ENCODE peak calls at places on chromosomes 6 and 20, in eight cellular contexts. C is AG10803, N is fibroblast of lung, O is colonic mucosa, U is tibial artery, W is OCI-LY7, L is IMR-90, M is DND-41. F is an unnamed sample.

GRCh38 chr20:52064936-52065335 is 126.6 kb downstream of the ZFP64 start:
- DNase-seq in C (no peak), N (no peak), O (no peak), U (no peak), W (no peak), L (no peak), M (no peak), F (no peak)

GRCh38 chr20:42366626-42367025 is 748.4 kb upstream of the CHD6 start:
- DNase-seq in C (no peak), N (no peak), O (no peak), U (no peak), W (no peak), L (no peak), M (no peak), F (no peak)

GRCh38 chr6:158474961-158475343 is 84.9 kb upstream of the TMEM181 start:
- DNase-seq in C (peak; percentile 29), N (peak; percentile 58), O (peak; percentile 25), U (no peak), W (no peak), L (peak; percentile 65), M (no peak), F (peak; percentile 62)

GRCh38 chr20:14996883-14997672 is 659.7 kb upstream of the FLRT3 start:
- DNase-seq in C (no peak), N (no peak), O (no peak), U (no peak), W (no peak), L (no peak), M (no peak), F (no peak)

GRCh38 chr6:36241728-36242127 is 28.1 kb upstream of the PNPLA1 start:
- DNase-seq in C (peak; percentile 10), N (peak; percentile 21), O (no peak), U (no peak), W (peak; percentile 71), L (peak; percentile 46), M (no peak), F (no peak)

GRCh38 chr20:18056174-18057105 is 1.3 kb downstream of the OVOL2 start:
- DNase-seq in C (no peak), N (peak; percentile 8), O (peak; percentile 77), U (no peak), W (no peak), L (no peak), M (no peak), F (no peak)

GRCh38 chr20:48157970-48158369 is 372.7 kb upstream of the SULF2 start:
- DNase-seq in C (no peak), N (no peak), O (no peak), U (no peak), W (no peak), L (no peak), M (no peak), F (no peak)

GRCh38 chr6:16236648-16237199 is 1.7 kb upstream of the GMPR start:
- DNase-seq in C (peak; percentile 62), N (peak; percentile 84), O (peak; percentile 70), U (no peak), W (no peak), L (peak; percentile 76), M (no peak), F (peak; percentile 57)

GRCh38 chr6:151313060-151313459 is 73.3 kb downstream of the AKAP12 start:
- DNase-seq in C (no peak), N (no peak), O (no peak), U (no peak), W (no peak), L (no peak), M (no peak), F (no peak)

GRCh38 chr20:19920388-19921138 is 96.6 kb upstream of the NAA20 start:
- DNase-seq in C (no peak), N (no peak), O (no peak), U (no peak), W (no peak), L (no peak), M (no peak), F (no peak)

GRCh38 chr6:65229768-65230167 is 477.3 kb downstream of the EYS start:
- DNase-seq in C (no peak), N (peak; percentile 93), O (no peak), U (no peak), W (no peak), L (peak; percentile 17), M (no peak), F (no peak)

GRCh38 chr6:148739822-148740128 is 7.1 kb upstream of the UST start:
- DNase-seq in C (no peak), N (no peak), O (no peak), U (no peak), W (no peak), L (no peak), M (no peak), F (no peak)

GRCh38 chr6:34674268-34674639 is 22.3 kb downstream of the ILRUN start:
- DNase-seq in C (no peak), N (no peak), O (no peak), U (no peak), W (no peak), L (no peak), M (no peak), F (no peak)

GRCh38 chr6:79544939-79545450 is 7.8 kb upstream of the LCA5 start:
- DNase-seq in C (peak; percentile 93), N (peak; percentile 99), O (peak; percentile 65), U (peak; percentile 78), W (peak; percentile 39), L (peak; percentile 99), M (no peak), F (peak; percentile 100)

GRCh38 chr20:34175072-34175471 is 63.0 kb upstream of the EIF2S2 start:
- DNase-seq in C (no peak), N (no peak), O (no peak), U (no peak), W (no peak), L (no peak), M (no peak), F (no peak)

DNA sequence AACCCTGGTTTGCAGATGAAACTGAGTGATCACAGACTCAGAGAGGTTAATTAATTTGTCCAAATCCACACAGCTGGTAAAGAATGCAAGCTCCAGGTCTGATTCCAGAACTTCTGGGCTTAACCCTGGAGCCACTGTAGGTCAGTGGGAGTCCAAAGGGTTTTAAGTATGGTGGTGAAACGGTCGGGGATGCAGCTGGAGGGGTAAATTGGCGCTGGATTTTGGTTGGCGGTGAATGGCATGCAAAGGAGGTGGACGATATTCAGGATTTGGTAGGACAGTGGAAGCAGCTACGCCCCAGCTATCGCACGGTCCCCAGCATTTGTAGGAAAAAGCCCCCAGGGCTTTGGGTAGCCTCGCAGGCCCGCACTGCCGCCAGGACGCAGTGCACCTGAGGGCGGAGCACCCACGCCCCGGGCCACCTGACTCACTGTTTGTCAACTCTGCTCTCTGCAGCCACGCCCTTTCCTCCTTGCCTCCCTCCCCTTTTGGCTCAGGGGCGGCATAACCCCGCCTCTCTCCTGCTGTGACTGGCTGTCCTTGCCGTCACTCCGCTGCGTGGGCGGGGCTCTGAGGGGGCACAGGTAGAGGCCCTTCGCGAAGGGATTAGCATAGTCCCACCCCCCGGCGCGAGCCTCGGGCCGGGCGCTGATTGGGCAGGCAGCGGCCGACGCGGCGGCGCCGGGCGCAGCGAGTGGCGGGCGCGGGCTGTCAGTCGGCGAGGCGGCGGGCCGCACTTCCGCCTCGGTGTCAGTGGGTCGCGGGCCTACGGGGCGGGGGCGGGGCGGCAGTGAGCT is at the start of gene OSBPL2:
- DNase-seq in C (peak; percentile 95), N (peak; percentile 95), O (peak; percentile 100), U (peak; percentile 100), W (peak; percentile 98), L (peak; percentile 95), M (peak; percentile 100), F (peak; percentile 97)
- TF ChIP-seq CTCF in C (no peak), N (no peak), O (no peak), U (no peak), W (no peak), L (no peak), M (no peak), F (no peak)

DNA sequence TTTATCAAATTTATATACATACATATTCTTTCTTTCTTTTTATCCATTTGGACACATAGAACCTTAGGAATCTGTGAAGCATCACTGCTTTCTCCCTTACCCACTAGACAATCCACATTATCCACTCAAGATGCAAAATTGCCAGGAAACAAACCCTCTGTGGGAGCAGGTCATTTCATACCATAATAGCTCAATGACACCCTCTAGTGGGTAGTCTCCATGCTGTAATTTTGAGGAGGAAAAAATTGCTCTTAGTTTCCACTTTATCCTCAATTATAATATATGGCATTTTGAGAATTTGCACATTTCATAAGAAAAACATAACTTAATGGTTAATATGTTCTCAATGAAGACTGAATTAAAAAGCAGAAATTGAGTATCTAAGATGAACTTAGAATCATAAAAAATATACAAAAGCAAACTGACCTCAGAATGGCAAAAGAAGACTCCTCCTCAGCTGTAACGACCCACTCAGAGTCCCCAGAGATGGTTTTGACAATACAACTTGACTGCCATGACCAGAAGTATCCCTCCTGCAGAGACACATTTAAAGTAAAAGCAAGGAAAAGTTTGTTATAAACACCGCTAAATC is 164.1 kb downstream of the FRK start:
- DNase-seq in C (peak; percentile 37), N (peak; percentile 60), O (no peak), U (no peak), W (peak; percentile 30), L (peak; percentile 29), M (no peak), F (peak; percentile 31)
- TF ChIP-seq CTCF in C (peak; percentile 91), N (peak; percentile 81), O (peak; percentile 52), U (peak; percentile 63), W (peak; percentile 92), L (peak; percentile 79), M (peak; percentile 81), F (peak; percentile 86)

GRCh38 chr6:88680654-88681053 is 282.8 kb downstream of the RNGTT start:
- DNase-seq in C (peak; percentile 23), N (no peak), O (no peak), U (no peak), W (no peak), L (no peak), M (no peak), F (no peak)

GRCh38 chr6:88679841-88680240 is 283.6 kb downstream of the RNGTT start:
- DNase-seq in C (no peak), N (no peak), O (no peak), U (no peak), W (no peak), L (no peak), M (no peak), F (no peak)

DNA sequence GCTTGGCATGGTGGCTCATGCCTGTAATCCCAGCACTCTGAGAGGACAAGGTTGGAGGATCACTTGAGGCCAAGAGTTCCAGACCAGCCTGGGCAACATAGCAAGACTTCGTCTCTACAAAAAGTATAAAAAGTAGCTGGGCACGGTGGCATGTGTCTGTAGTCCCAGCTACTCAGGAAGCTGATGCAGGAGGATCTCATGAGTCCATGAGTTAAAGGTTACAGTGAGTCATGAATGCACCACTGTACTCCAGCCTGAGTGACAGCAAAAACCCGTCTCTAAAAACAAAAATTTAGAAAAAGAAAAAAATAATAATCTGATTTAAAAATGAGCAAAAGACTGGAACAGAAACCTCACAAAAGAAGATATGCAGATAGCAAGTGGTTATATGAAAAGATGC is 279.7 kb downstream of the RNGTT start:
- DNase-seq in C (no peak), N (no peak), O (no peak), U (no peak), W (no peak), L (peak; percentile 36), M (no peak), F (no peak)
- TF ChIP-seq CTCF in C (no peak), N (no peak), O (no peak), U (no peak), W (no peak), L (no peak), M (no peak), F (no peak)

DNA sequence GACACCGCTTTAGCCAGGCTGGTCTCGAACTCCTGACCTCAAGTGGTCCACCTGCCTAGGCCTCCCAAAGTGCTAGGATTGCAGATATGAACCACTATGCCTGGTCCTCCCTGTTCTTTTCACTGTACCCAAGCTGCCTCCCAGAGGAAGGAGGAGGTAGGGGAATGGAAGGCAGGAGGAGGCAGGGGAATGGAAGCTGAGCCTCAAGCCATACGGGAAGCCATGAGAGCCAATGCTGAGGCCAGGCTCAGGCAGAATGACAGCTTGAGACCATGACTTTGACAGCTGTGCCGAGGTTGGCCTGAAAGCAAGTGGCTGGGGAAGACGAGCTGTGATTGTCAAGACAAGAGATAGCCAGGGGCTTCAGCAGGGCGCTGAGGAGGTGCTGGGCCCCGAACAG is 13.6 kb upstream of the ZNF335 start:
- DNase-seq in C (peak; percentile 5), N (no peak), O (no peak), U (no peak), W (no peak), L (no peak), M (no peak), F (no peak)
- TF ChIP-seq CTCF in C (peak; percentile 19), N (peak; percentile 10), O (no peak), U (no peak), W (no peak), L (no peak), M (no peak), F (no peak)

F was measured in HFFc6.